ENCODE peak calls at places on chromosomes 5 and 9, in four cellular contexts. N, U, P and R are unnamed samples.

GRCh38 chr5:170632985-170633234 is 129.1 kb downstream of the KCNIP1 start:
- DNase-seq in N (peak; percentile 62), U (peak; percentile 50), P (peak; percentile 53), R (peak; percentile 49)

GRCh38 chr9:118701985-118702384 is 667.2 kb downstream of the BRINP1 start:
- DNase-seq in N (no peak), U (no peak), P (no peak), R (no peak)

GRCh38 chr9:111094433-111095421 is 56.5 kb upstream of the LPAR1 start:
- DNase-seq in N (no peak), U (peak; percentile 72), P (peak; percentile 57), R (peak; percentile 32)

GRCh38 chr5:76790632-76791290 is 28.1 kb upstream of the F2RL1 start:
- DNase-seq in N (no peak), U (peak; percentile 46), P (peak; percentile 93), R (no peak)

GRCh38 chr5:74296685-74297084 is 343.8 kb downstream of the ENC1 start:
- DNase-seq in N (no peak), U (no peak), P (no peak), R (no peak)

GRCh38 chr9:126275386-126276001 is 51.1 kb upstream of the MVB12B start:
- DNase-seq in N (no peak), U (no peak), P (no peak), R (no peak)

GRCh38 chr5:95822408-95823240 is at the start of gene GLRX:
- DNase-seq in N (peak; percentile 80), U (peak; percentile 88), P (peak; percentile 91), R (peak; percentile 90)

GRCh38 chr9:75083188-75083976 is 4.6 kb downstream of the NMRK1 start:
- DNase-seq in N (peak; percentile 64), U (no peak), P (peak; percentile 26), R (peak; percentile 76)

GRCh38 chr9:95028855-95029219 is 288.7 kb downstream of the FANCC start:
- DNase-seq in N (no peak), U (no peak), P (no peak), R (no peak)

GRCh38 chr9:95027914-95028854 is 289.3 kb downstream of the FANCC start:
- DNase-seq in N (no peak), U (no peak), P (no peak), R (no peak)

GRCh38 chr9:95023217-95024003 is 294.1 kb downstream of the FANCC start:
- DNase-seq in N (no peak), U (no peak), P (peak; percentile 87), R (no peak)

GRCh38 chr9:95024097-95024671 is 293.3 kb downstream of the FANCC start:
- DNase-seq in N (no peak), U (no peak), P (peak; percentile 20), R (no peak)

DNA sequence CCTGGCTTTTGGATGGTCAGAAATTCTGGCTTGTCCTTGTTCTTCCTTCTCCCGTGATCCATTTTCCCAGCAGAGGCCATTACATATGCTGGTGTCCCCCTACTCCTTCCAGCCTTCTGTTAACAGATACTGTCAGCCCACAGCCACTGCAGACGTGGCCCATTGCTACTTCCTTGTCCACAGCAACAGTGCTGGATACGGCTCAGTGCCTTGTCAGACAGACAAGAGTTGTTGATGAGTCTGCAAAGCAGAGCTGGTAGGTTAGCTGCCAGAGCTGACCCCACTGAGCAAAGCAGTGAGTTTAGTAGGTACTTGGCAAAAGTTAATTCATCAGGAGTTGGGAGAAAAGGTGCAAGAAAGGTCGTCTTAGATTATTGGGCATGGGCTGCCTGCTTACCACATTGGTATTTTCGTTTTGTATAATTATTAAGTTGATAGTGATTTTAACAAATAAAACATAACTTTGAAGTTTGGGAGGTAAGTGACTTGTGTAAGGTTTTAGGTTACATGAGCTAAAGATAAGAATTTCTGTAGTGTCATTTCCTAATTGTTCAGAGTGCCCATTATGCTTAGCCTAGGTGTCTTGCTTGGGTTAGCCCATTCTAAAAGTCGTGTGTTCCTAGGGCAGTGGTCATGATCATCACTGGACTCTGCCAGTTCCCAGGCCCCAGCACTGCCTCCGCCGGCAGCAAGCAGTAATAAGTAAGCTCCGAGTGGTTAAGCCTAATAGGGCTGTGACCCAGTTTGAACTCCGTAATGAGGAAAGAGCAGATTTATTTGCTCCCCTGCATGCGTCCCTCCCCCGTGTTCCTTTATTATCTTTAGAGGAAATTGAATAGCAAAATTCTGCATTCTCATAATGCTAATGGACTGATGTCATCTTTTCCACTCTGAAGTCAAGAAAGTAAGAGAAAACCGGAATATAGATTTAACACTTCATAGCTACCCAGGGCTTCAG is 292.0 kb downstream of the FANCC start:
- DNase-seq in N (no peak), U (peak; percentile 79), P (no peak), R (peak; percentile 61)
- H3K4me1 ChIP-seq in N (no peaks in the 10 kb centered on the region), U (no peaks in the 10 kb centered on the region), P (peaks cover 38% of the 10 kb centered on the region), R (peaks cover 13% of the 10 kb centered on the region)

DNA sequence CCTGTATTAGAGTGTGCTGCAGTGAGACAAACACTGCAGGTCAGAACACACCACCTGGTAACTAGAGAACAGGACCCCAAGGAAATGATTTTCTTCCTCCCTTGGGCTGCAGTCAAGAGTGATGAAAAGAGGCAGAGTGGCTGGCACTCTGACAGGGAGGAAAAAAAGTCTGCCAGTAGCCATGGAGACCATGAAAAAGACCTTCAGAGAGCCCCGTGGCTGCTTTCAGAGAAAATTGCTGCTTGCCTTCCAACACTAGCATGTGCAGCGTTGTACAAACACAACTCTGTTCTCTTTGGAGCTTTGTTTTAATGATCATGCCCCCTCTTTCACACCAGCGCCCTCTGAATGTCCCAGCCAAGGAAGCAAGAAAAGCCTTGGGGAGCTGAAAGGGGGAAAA is 68.8 kb downstream of the ANKRD55 start:
- DNase-seq in N (no peak), U (no peak), P (no peak), R (no peak)
- H3K27ac ChIP-seq in N (no peak overlapping the region), U (no peak overlapping the region), P (no peak overlapping the region), R (no peak overlapping the region)

GRCh38 chr5:1108865-1109174 is 3.0 kb downstream of the SLC12A7 start:
- DNase-seq in N (no peak), U (no peak), P (no peak), R (no peak)
- H3K4me1 ChIP-seq in N (peaks cover 30% of the 10 kb centered on the region), U (no peaks in the 10 kb centered on the region), P (peaks cover 23% of the 10 kb centered on the region), R (peaks cover 34% of the 10 kb centered on the region)

DNA sequence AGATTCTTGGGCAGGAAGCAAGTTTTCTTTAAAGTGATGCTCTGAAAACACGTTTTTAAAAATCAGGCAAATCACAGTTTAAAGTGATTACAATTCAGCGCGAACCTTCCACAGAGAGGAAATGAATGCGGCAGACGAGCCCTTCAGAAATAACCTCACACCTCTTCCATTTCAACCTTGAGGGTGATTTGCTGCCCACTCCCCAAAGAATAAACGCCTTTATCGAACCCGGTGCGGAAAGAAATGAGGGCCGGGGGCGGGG is 2.3 kb upstream of the EFNA5 start:
- DNase-seq in N (no peak), U (no peak), P (no peak), R (no peak)
- H3K27ac ChIP-seq in N (peak overlapping the region; percentile 9), U (peak overlapping the region; percentile 88), P (peak overlapping the region; percentile 69), R (peak overlapping the region; percentile 68)

DNA sequence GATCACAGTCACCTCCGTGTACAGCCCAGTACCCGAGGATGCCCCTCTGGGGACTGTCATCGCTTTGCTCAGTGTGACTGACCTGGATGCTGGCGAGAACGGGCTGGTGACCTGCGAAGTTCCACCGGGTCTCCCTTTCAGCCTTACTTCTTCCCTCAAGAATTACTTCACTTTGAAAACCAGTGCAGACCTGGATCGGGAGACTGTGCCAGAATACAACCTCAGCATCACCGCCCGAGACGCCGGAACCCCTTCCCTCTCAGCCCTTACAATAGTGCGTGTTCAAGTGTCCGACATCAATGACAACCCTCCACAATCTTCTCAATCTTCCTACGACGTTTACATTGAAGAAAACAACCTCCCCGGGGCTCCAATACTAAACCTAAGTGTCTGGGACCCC is 1.4 kb downstream of the PCDHGC3 start:
- DNase-seq in N (peak; percentile 44), U (no peak), P (no peak), R (no peak)
- H3K4me1 ChIP-seq in N (peaks cover 9% of the 10 kb centered on the region), U (no peaks in the 10 kb centered on the region), P (no peaks in the 10 kb centered on the region), R (no peaks in the 10 kb centered on the region)

GRCh38 chr5:51226420-51226735 is 156.9 kb upstream of the ISL1 start:
- DNase-seq in N (no peak), U (no peak), P (no peak), R (no peak)
- H3K27ac ChIP-seq in N (no peak overlapping the region), U (no peak overlapping the region), P (no peak overlapping the region), R (no peak overlapping the region)

DNA sequence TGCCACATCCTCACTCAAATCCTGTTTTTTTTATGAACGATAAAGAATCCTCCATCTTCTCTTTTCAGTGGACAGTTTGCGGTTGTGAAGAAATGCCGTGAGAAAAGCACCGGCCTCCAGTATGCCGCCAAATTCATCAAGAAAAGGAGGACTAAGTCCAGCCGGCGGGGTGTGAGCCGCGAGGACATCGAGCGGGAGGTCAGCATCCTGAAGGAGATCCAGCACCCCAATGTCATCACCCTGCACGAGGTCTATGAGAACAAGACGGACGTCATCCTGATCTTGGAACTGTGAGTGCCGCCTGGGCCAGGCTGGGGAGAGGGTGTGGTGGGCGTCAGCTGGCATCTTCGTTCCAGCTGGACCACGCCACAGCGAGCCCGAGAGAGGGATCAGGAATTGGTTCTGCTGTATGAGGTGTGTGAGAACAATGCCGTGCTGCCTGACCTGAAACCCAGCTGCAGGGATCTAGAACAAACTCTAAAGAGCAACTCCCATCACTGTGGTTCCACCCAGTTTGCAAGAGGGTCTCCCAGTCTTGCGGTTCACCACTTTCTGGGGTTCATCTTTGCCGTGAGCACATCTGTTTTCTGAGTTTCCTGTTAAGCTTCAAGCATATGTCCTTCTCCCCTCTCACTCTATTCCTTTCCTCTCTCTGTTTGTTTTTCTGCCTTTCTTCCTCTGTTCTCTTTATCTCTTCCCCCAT is 107.4 kb downstream of the DAPK1 start:
- DNase-seq in N (no peak), U (no peak), P (no peak), R (no peak)
- H3K4me1 ChIP-seq in N (no peaks in the 10 kb centered on the region), U (no peaks in the 10 kb centered on the region), P (no peaks in the 10 kb centered on the region), R (peaks cover 11% of the 10 kb centered on the region)

DNA sequence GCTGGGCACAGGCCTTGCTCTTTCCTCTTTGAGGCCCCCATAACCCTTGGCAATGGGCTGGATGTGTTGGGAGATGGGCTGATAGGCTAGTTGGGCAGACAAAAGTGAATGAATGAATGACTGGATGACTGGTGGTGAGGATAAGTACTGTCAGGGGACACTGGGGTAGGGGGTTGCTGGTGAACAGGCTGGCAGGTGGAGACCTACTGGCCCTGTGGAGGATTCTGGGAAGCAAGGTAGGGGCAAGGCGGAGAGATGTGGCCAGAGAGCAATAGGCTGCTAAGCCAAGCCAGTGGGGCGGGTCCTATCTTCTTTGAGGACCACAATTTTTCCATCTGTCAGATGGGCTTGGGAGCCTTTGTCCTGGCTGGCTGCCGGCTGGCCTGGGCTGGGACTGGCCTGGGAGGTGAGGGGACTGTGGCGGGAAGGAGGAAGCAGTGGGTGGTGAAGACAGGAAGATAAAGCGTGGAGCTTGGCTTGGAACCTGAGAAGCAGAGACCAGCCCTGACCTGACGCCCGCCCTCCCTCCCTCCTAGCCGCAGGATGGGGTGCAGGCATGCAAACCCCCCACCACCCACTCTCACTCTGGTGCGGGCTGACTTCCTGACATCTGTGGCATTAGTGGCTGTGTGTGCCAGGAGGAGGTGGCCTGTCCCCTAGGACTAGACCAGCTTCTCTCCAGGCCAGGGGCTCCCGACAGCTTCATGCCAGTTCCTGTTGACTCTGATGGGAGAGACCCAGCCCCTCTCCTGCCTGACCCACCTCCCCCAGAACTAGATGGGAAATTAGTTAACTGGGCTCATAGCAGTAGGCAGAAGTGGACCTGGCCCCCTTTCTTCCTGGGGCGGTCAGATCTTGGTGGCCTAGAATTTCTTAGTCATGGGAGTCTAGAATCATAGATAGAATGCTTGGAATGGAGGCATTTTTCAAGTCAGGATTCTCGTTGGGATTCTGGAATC is 9.5 kb downstream of the CXXC5 start:
- DNase-seq in N (no peak), U (no peak), P (no peak), R (no peak)
- H3K27ac ChIP-seq in N (peak overlapping the region; percentile 37), U (peak overlapping the region; percentile 88), P (no peak overlapping the region), R (peak overlapping the region; percentile 81)